ENCODE peak calls at places on chromosomes 1 and 21, in seven cellular contexts. V, Z, N, B, U, O and M are unnamed samples.

GRCh38 chr1:117967472-117967871 is 37.9 kb downstream of the WDR3 start:
- DNase-seq in V (no peak), Z (no peak), N (no peak), B (no peak), U (no peak), O (no peak), M (no peak)

GRCh38 chr1:85849660-85850059 is 141.4 kb upstream of the ZNHIT6 start:
- DNase-seq in V (no peak), Z (no peak), N (no peak), B (no peak), U (no peak), O (no peak), M (no peak)

GRCh38 chr1:157965584-157965983 is 27.9 kb upstream of the KIRREL1 start:
- DNase-seq in V (no peak), Z (no peak), N (no peak), B (no peak), U (no peak), O (no peak), M (no peak)

GRCh38 chr1:231279081-231279480 is 38.1 kb downstream of the GNPAT start:
- DNase-seq in V (no peak), Z (no peak), N (no peak), B (peak), U (no peak), O (no peak), M (no peak)

GRCh38 chr1:9792156-9793042 is 31.4 kb downstream of the CLSTN1 start:
- DNase-seq in V (no peak), Z (no peak), N (no peak), B (no peak), U (no peak), O (no peak), M (no peak)

GRCh38 chr1:60575326-60575874 is 501.8 kb upstream of the C1orf87 start:
- DNase-seq in V (no peak), Z (no peak), N (no peak), B (no peak), U (no peak), O (no peak), M (no peak)

GRCh38 chr1:19672237-19672636 is 7.6 kb downstream of the HTR6 start:
- DNase-seq in V (no peak), Z (no peak), N (no peak), B (no peak), U (no peak), O (no peak), M (no peak)

GRCh38 chr21:16587141-16587570 is 857.4 kb downstream of the USP25 start:
- DNase-seq in V (no peak), Z (peak), N (peak), B (peak), U (peak), O (no peak), M (no peak)

GRCh38 chr21:36159356-36159921 is 2.8 kb downstream of the DOP1B start:
- DNase-seq in V (no peak), Z (peak), N (peak), B (no peak), U (no peak), O (no peak), M (no peak)

GRCh38 chr1:115676498-115677171 is 34.9 kb downstream of the VANGL1 start:
- DNase-seq in V (no peak), Z (peak), N (no peak), B (no peak), U (no peak), O (no peak), M (no peak)

GRCh38 chr1:61591316-61591715 is 133.6 kb downstream of the TM2D1 start:
- DNase-seq in V (no peak), Z (no peak), N (no peak), B (no peak), U (no peak), O (no peak), M (no peak)

GRCh38 chr1:67213164-67213563 is 46.9 kb downstream of the IL23R start:
- DNase-seq in V (no peak), Z (no peak), N (no peak), B (peak), U (no peak), O (peak), M (no peak)

GRCh38 chr1:70459502-70460225 is 48.6 kb downstream of the CTH start:
- DNase-seq in V (no peak), Z (no peak), N (no peak), B (no peak), U (no peak), O (peak), M (no peak)

GRCh38 chr21:14356771-14357170 is 26.2 kb downstream of the HSPA13 start:
- DNase-seq in V (no peak), Z (no peak), N (no peak), B (no peak), U (no peak), O (no peak), M (no peak)

GRCh38 chr1:114468710-114469468 is 42.1 kb downstream of the TRIM33 start:
- DNase-seq in V (no peak), Z (no peak), N (no peak), B (no peak), U (no peak), O (no peak), M (no peak)

GRCh38 chr1:7343917-7344316 is 427.2 kb upstream of the VAMP3 start:
- DNase-seq in V (no peak), Z (no peak), N (no peak), B (no peak), U (no peak), O (no peak), M (no peak)

GRCh38 chr1:16348414-16349182 is 3.7 kb downstream of the FBXO42 start:
- DNase-seq in V (no peak), Z (no peak), N (no peak), B (peak), U (peak), O (no peak), M (no peak)

GRCh38 chr1:157348538-157349480 is 203.5 kb downstream of the FCRL5 start:
- DNase-seq in V (no peak), Z (no peak), N (no peak), B (peak), U (no peak), O (no peak), M (no peak)

GRCh38 chr1:115089443-115090340 is at the start of gene TSPAN2:
- DNase-seq in V (peak), Z (peak), N (peak), B (peak), U (peak), O (no peak), M (peak)

GRCh38 chr1:51266791-51267190 is 30.7 kb downstream of the RNF11 start:
- DNase-seq in V (no peak), Z (no peak), N (no peak), B (no peak), U (no peak), O (no peak), M (no peak)

DNA sequence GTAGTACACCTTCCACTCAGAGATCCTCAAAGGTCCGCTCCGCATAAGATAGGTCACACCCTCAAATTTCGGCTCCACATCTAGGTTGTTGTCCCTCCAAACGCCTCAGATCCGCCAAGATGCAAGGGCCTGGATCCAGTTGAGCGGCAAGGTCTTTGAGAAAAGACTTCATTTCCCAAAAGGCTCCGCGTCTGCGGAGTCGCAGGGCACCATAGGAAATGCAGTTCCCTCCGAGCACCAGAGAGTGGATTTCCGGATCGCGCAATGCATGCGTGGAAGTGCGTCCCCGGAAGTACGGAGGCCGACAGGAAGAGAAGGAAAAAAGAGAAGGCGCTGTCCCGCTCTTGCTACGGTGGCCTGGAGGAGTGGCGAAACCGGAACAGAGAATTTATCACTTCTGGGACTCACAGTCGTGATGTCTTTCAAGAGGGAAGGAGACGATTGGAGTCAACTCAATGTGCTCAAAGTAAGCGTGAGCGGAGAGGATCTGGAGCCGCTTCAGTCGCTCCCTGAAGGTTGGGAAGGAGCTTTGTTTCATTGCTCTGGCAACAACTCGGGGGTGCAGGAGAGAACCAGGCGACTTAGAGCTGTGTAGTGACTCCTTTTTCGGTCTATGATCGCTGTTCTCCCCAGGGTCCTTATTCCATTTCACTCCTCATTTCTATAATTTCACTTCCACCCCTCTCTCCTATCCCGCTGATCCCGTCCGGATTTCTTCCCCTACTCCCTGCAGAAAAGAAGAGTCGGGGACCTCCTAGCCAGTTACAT is at the start of the genes LYSMD1 and SCNM1:
- DNase-seq in V (peak), Z (peak), N (peak), B (peak), U (peak), O (peak), M (peak)
- TF ChIP-seq POLR2AphosphoS5 in V (peak), Z (peak), N (peak), B (no peak), U (peak), O (peak), M (peak)

GRCh38 chr1:5993553-5994510 is 1.6 kb upstream of the NPHP4 start:
- DNase-seq in V (no peak), Z (no peak), N (no peak), B (no peak), U (no peak), O (no peak), M (no peak)
- TF ChIP-seq POLR2AphosphoS5 in V (no peak), Z (no peak), N (no peak), B (no peak), U (no peak), O (no peak), M (no peak)

GRCh38 chr1:221478050-221478949 is 263.6 kb downstream of the DUSP10 start:
- DNase-seq in V (peak), Z (no peak), N (peak), B (peak), U (peak), O (peak), M (peak)
- TF ChIP-seq POLR2AphosphoS5 in V (no peak), Z (no peak), N (no peak), B (no peak), U (no peak), O (no peak), M (no peak)

DNA sequence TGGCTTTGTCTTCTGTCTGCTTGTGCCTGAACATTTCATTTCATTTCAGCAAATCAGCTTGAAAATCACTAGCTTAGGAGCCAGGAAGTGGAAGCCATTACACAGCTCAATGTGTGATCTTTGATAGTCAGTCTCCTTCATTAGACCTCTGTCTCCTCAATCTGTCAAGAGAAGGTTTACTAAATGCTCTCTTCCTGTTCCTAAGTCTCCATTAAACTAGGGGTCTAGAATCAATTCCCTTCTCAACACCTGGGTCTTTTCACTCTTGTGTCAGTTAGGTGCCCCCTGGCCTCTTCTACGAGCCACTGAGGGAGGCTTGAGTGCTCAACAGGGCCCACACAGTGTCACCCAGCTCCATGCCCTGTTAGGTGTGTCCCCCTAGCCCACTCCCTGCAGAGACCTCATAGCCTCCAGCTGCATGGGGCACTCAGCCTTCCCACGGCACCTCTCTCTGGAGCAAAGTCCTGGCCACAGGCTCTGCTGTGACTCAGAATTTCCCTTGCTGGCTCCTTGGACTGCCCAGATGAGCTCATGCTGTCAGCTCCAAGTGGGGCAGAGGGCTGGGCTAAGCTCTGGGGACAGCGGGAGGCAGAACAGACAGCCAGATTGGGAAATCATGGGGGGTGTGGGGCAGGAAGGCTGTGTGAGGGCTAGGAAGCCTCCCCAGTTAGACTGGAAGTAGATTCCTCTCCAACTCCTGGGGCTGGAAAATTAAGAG is 115.7 kb upstream of the IPO9 start:
- DNase-seq in V (peak), Z (peak), N (peak), B (peak), U (peak), O (peak), M (no peak)
- TF ChIP-seq POLR2AphosphoS5 in V (peak), Z (peak), N (peak), B (peak), U (peak), O (peak), M (no peak)

DNA sequence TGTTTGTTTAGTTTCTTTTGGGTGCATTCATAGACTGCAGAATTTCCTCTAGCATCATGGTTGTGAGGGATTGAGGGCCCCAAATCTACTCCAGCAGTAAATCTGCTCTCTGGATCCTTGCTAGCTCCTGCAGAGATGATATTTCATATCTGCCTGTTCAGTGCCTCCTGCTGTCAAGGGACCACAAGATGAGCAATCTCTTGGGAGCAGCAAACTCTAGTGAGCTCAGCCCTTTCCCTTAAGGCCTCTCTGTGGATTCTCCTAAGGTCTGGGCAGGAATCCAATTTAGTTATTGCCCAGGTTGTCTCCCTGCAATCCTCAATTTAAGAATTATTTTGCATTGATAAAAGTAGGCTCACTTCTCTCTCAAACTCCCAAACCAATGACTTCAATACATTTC is 76.9 kb downstream of the RGS18 start:
- DNase-seq in V (no peak), Z (no peak), N (no peak), B (no peak), U (no peak), O (no peak), M (no peak)
- TF ChIP-seq POLR2AphosphoS5 in V (no peak), Z (no peak), N (no peak), B (no peak), U (no peak), O (no peak), M (no peak)

GRCh38 chr1:180908084-180908765 is 4.5 kb upstream of the KIAA1614 start:
- DNase-seq in V (no peak), Z (peak), N (no peak), B (no peak), U (no peak), O (no peak), M (no peak)

GRCh38 chr1:180905927-180906326 is 6.8 kb upstream of the KIAA1614 start:
- DNase-seq in V (no peak), Z (no peak), N (no peak), B (no peak), U (no peak), O (no peak), M (no peak)

GRCh38 chr1:180906511-180906910 is 6.2 kb upstream of the KIAA1614 start:
- DNase-seq in V (no peak), Z (no peak), N (no peak), B (no peak), U (no peak), O (no peak), M (no peak)

GRCh38 chr1:180909005-180909414 is 3.7 kb upstream of the KIAA1614 start:
- DNase-seq in V (no peak), Z (no peak), N (no peak), B (no peak), U (no peak), O (no peak), M (no peak)

DNA sequence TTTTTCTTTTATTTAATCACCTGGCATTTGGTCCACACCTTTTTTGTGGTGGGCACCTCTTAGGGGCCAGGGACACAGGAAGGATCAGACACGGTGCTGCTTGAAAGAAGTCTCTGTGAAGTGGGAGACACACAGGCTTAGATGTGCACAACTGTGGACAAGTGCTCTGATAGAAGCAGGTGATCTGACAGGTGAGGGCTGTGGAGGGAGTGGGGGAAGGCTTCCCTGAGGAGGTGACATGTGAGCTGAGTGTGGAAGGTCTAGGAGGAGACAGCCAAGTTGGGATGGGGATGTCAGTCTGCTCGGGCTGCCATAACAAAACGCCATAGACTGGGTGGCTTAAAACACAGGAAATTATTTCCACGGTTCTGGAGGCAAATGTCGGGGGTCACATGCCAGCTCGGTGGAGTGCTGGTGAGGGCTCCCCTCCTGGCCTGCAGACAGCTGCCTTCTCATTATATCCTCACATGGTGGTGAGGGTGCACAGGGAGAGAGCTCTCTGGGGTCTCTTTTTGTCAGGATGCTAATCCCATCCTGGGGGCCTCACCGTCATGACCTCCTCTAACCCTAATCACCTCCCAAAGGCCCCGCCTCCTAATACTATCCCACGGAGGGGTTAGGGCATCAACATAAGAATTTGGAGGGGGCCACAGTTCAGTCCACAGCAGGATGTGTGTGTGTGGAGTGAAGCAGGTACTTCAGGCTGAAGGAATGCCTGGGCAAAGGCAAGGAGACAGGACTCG is 5.2 kb upstream of the KIAA1614 start:
- DNase-seq in V (no peak), Z (peak), N (no peak), B (no peak), U (no peak), O (no peak), M (no peak)
- TF ChIP-seq POLR2AphosphoS5 in V (no peak), Z (no peak), N (no peak), B (no peak), U (no peak), O (no peak), M (no peak)

GRCh38 chr1:228371741-228372182 is 34.9 kb downstream of the TRIM11 start:
- DNase-seq in V (no peak), Z (no peak), N (no peak), B (no peak), U (no peak), O (no peak), M (no peak)

GRCh38 chr1:228372183-228373003 is 34.2 kb downstream of the TRIM11 start:
- DNase-seq in V (no peak), Z (no peak), N (peak), B (no peak), U (peak), O (no peak), M (no peak)

GRCh38 chr1:228374711-228375577 is 31.7 kb downstream of the TRIM11 start:
- DNase-seq in V (no peak), Z (peak), N (peak), B (peak), U (peak), O (no peak), M (no peak)

GRCh38 chr1:228373681-228374571 is 32.7 kb downstream of the TRIM11 start:
- DNase-seq in V (no peak), Z (no peak), N (no peak), B (no peak), U (peak), O (no peak), M (no peak)

GRCh38 chr1:228373004-228373680 is 33.5 kb downstream of the TRIM11 start:
- DNase-seq in V (no peak), Z (no peak), N (no peak), B (no peak), U (peak), O (no peak), M (no peak)
- TF ChIP-seq POLR2AphosphoS5 in V (no peak), Z (no peak), N (no peak), B (no peak), U (no peak), O (no peak), M (no peak)